ENCODE peak calls at places on chromosomes 13 and 19, in five cellular contexts. F is aorta; A is transverse colon; K is A549; N is CD4-positive, CD25-positive, alpha-beta regulatory T cell. X is an unnamed sample.

GRCh38 chr13:26216042-26216441 is 6.1 kb downstream of the RNF6 start:
- DNase-seq in K (no peak), A (no peak), F (no peak), N (no peak), X (no peak)

GRCh38 chr13:112891477-112892401 is 77.3 kb upstream of the MCF2L start:
- DNase-seq in A (no peak), F (no peak), N (no peak), K (no peak), X (no peak)

GRCh38 chr13:38530492-38530891 is 156.4 kb upstream of the FREM2 start:
- DNase-seq in N (no peak), A (no peak), F (no peak), K (no peak), X (no peak)

GRCh38 chr19:51407631-51408131 is 9.8 kb downstream of the SIGLEC10 start:
- DNase-seq in N (no peak), F (peak; percentile 7), A (peak; percentile 37), K (peak; percentile 56), X (peak; percentile 30)

GRCh38 chr19:30556230-30556711 is 184.1 kb downstream of the ZNF536 start:
- DNase-seq in A (no peak), K (no peak), F (no peak), N (no peak), X (no peak)

GRCh38 chr13:79090552-79091159 is 315.4 kb downstream of the RBM26 start:
- DNase-seq in N (no peak), A (no peak), K (no peak), F (no peak), X (no peak)

GRCh38 chr13:47680752-47681151 is 320.3 kb downstream of the SUCLA2 start:
- DNase-seq in A (no peak), F (no peak), N (no peak), K (no peak), X (no peak)

GRCh38 chr13:81283062-81283461 is 942.1 kb upstream of the SPRY2 start:
- DNase-seq in K (no peak), N (no peak), A (no peak), F (no peak), X (no peak)

GRCh38 chr19:54325194-54325621 is 12.2 kb upstream of the LILRA5 start:
- DNase-seq in N (peak; percentile 33), K (peak; percentile 60), F (no peak), A (no peak), X (peak; percentile 60)

GRCh38 chr19:17751103-17751911 is at the start of gene FCHO1:
- DNase-seq in K (no peak), F (no peak), A (peak; percentile 80), N (peak; percentile 79), X (no peak)

GRCh38 chr19:14577885-14578427 is 4.9 kb upstream of the CLEC17A start:
- DNase-seq in A (no peak), N (no peak), K (no peak), F (no peak), X (no peak)

GRCh38 chr13:90686438-90686837 is 661.0 kb upstream of the MIR17HG start:
- DNase-seq in N (no peak), F (no peak), K (no peak), A (no peak), X (no peak)

GRCh38 chr13:93794197-93794885 is 567.7 kb downstream of the GPC6 start:
- DNase-seq in N (no peak), K (no peak), A (no peak), F (no peak), X (no peak)

GRCh38 chr19:15323496-15324235 is 8.7 kb downstream of the BRD4 start:
- DNase-seq in N (no peak), F (peak; percentile 79), K (no peak), A (peak; percentile 59), X (peak; percentile 38)

GRCh38 chr19:55697069-55697440 is 22.0 kb downstream of the EPN1 start:
- DNase-seq in N (no peak), A (no peak), K (no peak), F (peak; percentile 47), X (no peak)

GRCh38 chr13:79679334-79679733 is 198.4 kb downstream of the NDFIP2 start:
- DNase-seq in F (peak; percentile 82), K (peak; percentile 3), A (peak; percentile 79), N (no peak), X (peak; percentile 58)

GRCh38 chr13:110942248-110942981 is 27.5 kb upstream of the ANKRD10 start:
- DNase-seq in N (no peak), A (no peak), F (no peak), K (no peak), X (no peak)

GRCh38 chr19:9352505-9352904 is 10.3 kb upstream of the ZNF177 start:
- DNase-seq in A (no peak), N (no peak), K (no peak), F (no peak), X (no peak)

GRCh38 chr19:9354651-9355050 is 8.2 kb upstream of the ZNF177 start:
- DNase-seq in F (no peak), N (no peak), K (no peak), A (no peak), X (no peak)

GRCh38 chr19:9348253-9348652 is 14.6 kb upstream of the ZNF177 start:
- DNase-seq in A (no peak), N (no peak), F (no peak), K (no peak), X (no peak)

GRCh38 chr19:9348671-9349070 is 14.1 kb upstream of the ZNF177 start:
- DNase-seq in N (no peak), K (no peak), A (no peak), F (no peak), X (no peak)

DNA sequence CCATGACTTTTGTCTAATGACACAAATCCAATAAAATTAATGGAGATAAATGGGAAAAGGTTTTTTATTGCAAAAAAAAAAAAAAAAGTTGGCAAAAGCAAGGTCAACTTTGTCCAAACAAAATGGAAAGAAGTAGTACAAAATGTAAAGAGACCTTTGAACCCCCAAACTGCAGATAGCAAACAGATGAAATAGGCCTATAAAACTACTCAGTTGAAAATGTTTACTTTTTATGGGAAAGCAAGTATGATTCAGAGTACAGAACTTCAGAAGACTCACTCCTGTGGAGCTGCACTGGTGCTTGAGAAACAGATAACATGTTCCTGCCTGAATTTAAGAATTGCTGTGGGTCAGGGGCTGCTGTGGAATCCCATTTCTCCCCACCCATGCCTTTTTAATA is 9.8 kb upstream of the ZNF177 start:
- DNase-seq in A (no peak), N (no peak), F (no peak), K (no peak), X (no peak)
- H3K9me3 ChIP-seq in A (peaks cover 99% of the 10 kb centered on the region), N (peaks cover 89% of the 10 kb centered on the region), F (peaks cover 35% of the 10 kb centered on the region), K (peaks cover 43% of the 10 kb centered on the region), X (no peaks in the 10 kb centered on the region)

GRCh38 chr19:27393591-27393990 is 1819.4 kb downstream of the UQCRFS1 start:
- DNase-seq in F (no peak), N (no peak), A (no peak), K (no peak), X (no peak)
- H3K9me3 ChIP-seq in F (no peaks in the 10 kb centered on the region), N (peaks cover 11% of the 10 kb centered on the region), A (peaks cover 34% of the 10 kb centered on the region), K (peaks cover 12% of the 10 kb centered on the region), X (peaks cover 3% of the 10 kb centered on the region)

GRCh38 chr19:23328211-23328610 is 67.1 kb downstream of the ZNF91 start:
- DNase-seq in N (no peak), A (no peak), F (no peak), K (no peak), X (no peak)
- H3K9me3 ChIP-seq in N (peaks cover 72% of the 10 kb centered on the region), A (peaks cover 8% of the 10 kb centered on the region), F (peaks cover 10% of the 10 kb centered on the region), K (peaks cover 43% of the 10 kb centered on the region), X (no peaks in the 10 kb centered on the region)

GRCh38 chr19:19674315-19674714 is 5.7 kb downstream of the ZNF101 start:
- DNase-seq in N (no peak), F (no peak), A (no peak), K (no peak), X (no peak)

GRCh38 chr19:19677579-19677978 is 8.9 kb downstream of the ZNF101 start:
- DNase-seq in N (no peak), F (peak; percentile 33), K (no peak), A (no peak), X (no peak)

DNA sequence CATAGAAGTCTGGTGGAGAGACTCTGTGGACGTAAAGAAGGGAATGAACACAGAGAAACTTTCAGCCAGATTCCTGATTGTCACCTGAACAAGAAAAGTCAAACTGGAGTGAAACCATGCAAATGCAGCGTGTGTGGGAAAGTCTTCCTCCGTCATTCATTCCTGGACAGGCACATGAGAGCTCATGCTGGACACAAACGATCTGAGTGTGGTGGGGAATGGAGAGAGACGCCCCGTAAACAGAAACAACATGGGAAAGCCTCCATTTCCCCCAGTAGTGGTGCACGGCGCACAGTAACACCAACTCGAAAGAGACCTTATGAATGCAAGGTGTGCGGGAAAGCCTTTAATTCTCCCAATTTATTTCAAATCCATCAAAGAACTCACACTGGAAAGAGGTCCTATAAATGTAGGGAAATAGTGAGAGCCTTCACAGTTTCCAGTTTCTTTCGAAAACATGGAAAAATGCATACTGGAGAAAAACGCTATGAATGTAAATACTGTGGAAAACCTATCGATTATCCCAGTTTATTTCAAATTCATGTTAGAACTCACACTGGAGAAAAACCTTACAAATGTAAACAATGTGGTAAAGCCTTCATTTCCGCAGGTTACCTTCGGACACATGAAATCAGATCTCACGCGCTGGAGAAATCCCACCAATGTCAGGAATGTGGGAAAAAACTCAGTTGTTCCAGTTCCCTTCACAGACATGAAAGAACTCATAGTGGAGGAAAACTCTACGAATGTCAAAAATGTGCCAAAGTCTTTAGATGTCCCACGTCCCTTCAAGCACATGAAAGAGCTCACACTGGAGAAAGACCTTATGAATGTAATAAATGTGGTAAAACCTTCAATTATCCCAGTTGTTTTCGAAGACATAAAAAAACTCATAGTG is 10.8 kb downstream of the ZNF101 start:
- DNase-seq in A (no peak), F (no peak), N (no peak), K (no peak), X (no peak)
- H3K9me3 ChIP-seq in A (peaks cover 44% of the 10 kb centered on the region), F (peaks cover 11% of the 10 kb centered on the region), N (peaks cover 99% of the 10 kb centered on the region), K (peaks cover 70% of the 10 kb centered on the region), X (peaks cover 16% of the 10 kb centered on the region)

DNA sequence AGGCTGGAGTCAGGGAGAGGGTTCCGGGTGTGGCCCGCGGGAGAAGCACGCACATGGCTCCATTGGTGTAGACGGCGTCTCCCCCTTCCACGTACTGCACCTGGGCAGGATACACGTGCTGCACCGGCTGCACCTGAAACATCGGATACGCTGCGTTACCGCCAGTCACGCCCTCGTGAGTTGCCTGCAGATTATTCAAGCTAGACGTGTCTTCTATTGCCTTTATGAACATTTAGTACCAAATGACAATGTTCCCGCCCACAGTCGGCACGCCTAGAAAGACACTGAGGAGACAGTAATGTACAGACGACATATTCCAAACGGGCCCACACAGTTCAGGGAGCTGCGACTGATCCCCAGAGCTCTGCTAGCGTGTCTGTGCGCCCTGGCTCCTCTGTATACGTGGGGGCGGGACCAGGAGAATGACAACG is 64.1 kb upstream of the RANBP3 start:
- DNase-seq in A (no peak), F (no peak), K (no peak), N (no peak), X (no peak)
- H3K9me3 ChIP-seq in A (no peaks in the 10 kb centered on the region), F (no peaks in the 10 kb centered on the region), K (no peaks in the 10 kb centered on the region), N (no peaks in the 10 kb centered on the region), X (no peaks in the 10 kb centered on the region)

GRCh38 chr19:22428299-22428913 is 6.3 kb upstream of the ZNF98 start:
- DNase-seq in F (no peak), A (no peak), N (no peak), K (no peak), X (no peak)
- H3K9me3 ChIP-seq in F (no peaks in the 10 kb centered on the region), A (peaks cover 13% of the 10 kb centered on the region), N (peaks cover 51% of the 10 kb centered on the region), K (peaks cover 36% of the 10 kb centered on the region), X (no peaks in the 10 kb centered on the region)

GRCh38 chr19:58170860-58171259 is 12.0 kb upstream of the ZNF274 start:
- DNase-seq in N (no peak), K (peak; percentile 19), A (no peak), F (no peak), X (no peak)
- H3K9me3 ChIP-seq in N (peaks cover 81% of the 10 kb centered on the region), K (peaks cover 100% of the 10 kb centered on the region), A (peaks cover 91% of the 10 kb centered on the region), F (peaks cover 28% of the 10 kb centered on the region), X (peaks cover 8% of the 10 kb centered on the region)

GRCh38 chr19:20453424-20453938 is 112.1 kb downstream of the ZNF737 start:
- DNase-seq in N (no peak), F (no peak), A (no peak), K (no peak), X (no peak)
- H3K9me3 ChIP-seq in N (no peaks in the 10 kb centered on the region), F (no peaks in the 10 kb centered on the region), A (no peaks in the 10 kb centered on the region), K (no peaks in the 10 kb centered on the region), X (no peaks in the 10 kb centered on the region)